ENCODE peak calls at places on chromosome 16, in four cellular contexts. B is lower leg skin; W is cardiac fibroblast; G is CD8-positive, alpha-beta T cell. Q is an unnamed sample.

GRCh38 chr16:66223176-66223780 is 143.2 kb upstream of the CDH5 start:
- DNase-seq in W (peak), G (no peak), B (peak), Q (no peak)

GRCh38 chr16:74999208-74999682 is 421 bp downstream of the ZNRF1 start:
- DNase-seq in B (peak), W (peak), G (peak), Q (peak)

GRCh38 chr16:1537138-1537577 is 3.7 kb downstream of the TMEM204 start:
- DNase-seq in W (no peak), G (no peak), B (no peak), Q (no peak)

GRCh38 chr16:4640572-4641305 is 16.1 kb downstream of the MGRN1 start:
- DNase-seq in B (no peak), W (no peak), G (no peak), Q (no peak)

GRCh38 chr16:2151188-2152091 is 3.0 kb downstream of the RAB26 start:
- DNase-seq in W (peak), G (no peak), B (no peak), Q (no peak)

GRCh38 chr16:68490829-68491575 is 42.7 kb upstream of the SMPD3 start:
- DNase-seq in G (no peak), W (peak), B (no peak), Q (no peak)

GRCh38 chr16:70769131-70769530 is 31.8 kb downstream of the VAC14 start:
- DNase-seq in W (no peak), B (no peak), G (no peak), Q (no peak)

GRCh38 chr16:54158986-54159385 is 127.6 kb downstream of the IRX3 start:
- DNase-seq in W (no peak), G (no peak), B (no peak), Q (no peak)

GRCh38 chr16:79419148-79419547 is 181.4 kb downstream of the MAF start:
- DNase-seq in W (no peak), B (no peak), G (no peak), Q (no peak)

GRCh38 chr16:82832861-82833260 is 206.1 kb downstream of the CDH13 start:
- DNase-seq in B (no peak), G (no peak), W (peak), Q (no peak)

GRCh38 chr16:1991588-1992474 is 2.1 kb downstream of the SYNGR3 start:
- DNase-seq in B (peak), G (peak), W (peak), Q (peak)

GRCh38 chr16:64317601-64318000 is 804.3 kb downstream of the CDH11 start:
- DNase-seq in G (no peak), W (no peak), B (no peak), Q (no peak)

GRCh38 chr16:3645504-3646347 is 8.8 kb upstream of the DNASE1 start:
- DNase-seq in B (peak), W (no peak), G (no peak), Q (no peak)

GRCh38 chr16:30490210-30490609 is 17.7 kb downstream of the ITGAL start:
- DNase-seq in G (no peak), B (no peak), W (no peak), Q (no peak)

GRCh38 chr16:74321356-74321755 is 24.7 kb downstream of the PSMD7 start:
- DNase-seq in W (no peak), B (no peak), G (no peak), Q (no peak)

GRCh38 chr16:12027091-12027490 is 50.6 kb downstream of the SNX29 start:
- DNase-seq in G (no peak), B (no peak), W (no peak), Q (no peak)

GRCh38 chr16:1331712-1332617 is 1.5 kb upstream of the BAIAP3 start:
- DNase-seq in B (peak), W (peak), G (peak), Q (no peak)

GRCh38 chr16:29994613-29995329 is 646 bp downstream of the HIRIP3 start:
- DNase-seq in W (peak), G (peak), B (no peak), Q (no peak)

GRCh38 chr16:53967172-53967571 is 263.2 kb downstream of the FTO start:
- DNase-seq in B (no peak), G (no peak), W (no peak), Q (no peak)

GRCh38 chr16:31713945-31714898 is 159.4 kb upstream of the ZNF267 start:
- DNase-seq in B (peak), W (peak), G (no peak), Q (no peak)

GRCh38 chr16:73064996-73065349 is 17.0 kb upstream of the ZFHX3 start:
- DNase-seq in G (no peak), W (no peak), B (no peak), Q (no peak)

GRCh38 chr16:66167564-66168291 is 198.8 kb upstream of the CDH5 start:
- DNase-seq in B (no peak), W (no peak), G (no peak), Q (no peak)

GRCh38 chr16:3509470-3509928 is 8.7 kb downstream of the CLUAP1 start:
- DNase-seq in W (no peak), B (peak), G (peak), Q (no peak)

GRCh38 chr16:48353565-48354163 is 31.5 kb downstream of the SIAH1 start:
- DNase-seq in B (no peak), W (peak), G (peak), Q (no peak)

GRCh38 chr16:58614212-58614611 is 15.4 kb downstream of the CNOT1 start:
- DNase-seq in B (no peak), G (no peak), W (peak), Q (no peak)

GRCh38 chr16:23128056-23128455 is 21.2 kb downstream of the USP31 start:
- DNase-seq in G (no peak), B (no peak), W (no peak), Q (no peak)

GRCh38 chr16:53549970-53550406 is 47.0 kb upstream of the AKTIP start:
- DNase-seq in W (peak), G (peak), B (peak), Q (peak)

GRCh38 chr16:75750516-75750915 is 24.2 kb upstream of the CPHXL start:
- DNase-seq in B (no peak), W (no peak), G (no peak), Q (no peak)

GRCh38 chr16:10065014-10065413 is 117.2 kb downstream of the GRIN2A start:
- DNase-seq in G (no peak), W (no peak), B (no peak), Q (no peak)

GRCh38 chr16:8764486-8765250 is 32.8 kb downstream of the TMEM186 start:
- DNase-seq in W (no peak), B (no peak), G (no peak), Q (no peak)

GRCh38 chr16:1839554-1839953 is 12.5 kb downstream of the FAHD1 start:
- DNase-seq in G (no peak), B (no peak), W (peak), Q (no peak)

GRCh38 chr16:4654387-4654901 is 29.8 kb downstream of the MGRN1 start:
- DNase-seq in W (no peak), G (no peak), B (no peak), Q (no peak)

GRCh38 chr16:81483064-81483969 is 38.7 kb downstream of the CMIP start:
- DNase-seq in G (no peak), B (no peak), W (peak), Q (no peak)

GRCh38 chr16:8660841-8661301 is 13.5 kb upstream of the ABAT start:
- DNase-seq in B (no peak), G (peak), W (peak), Q (peak)

GRCh38 chr16:638034-638543 is 2.0 kb upstream of the METTL26 start:
- DNase-seq in B (no peak), W (no peak), G (no peak), Q (no peak)

GRCh38 chr16:11989238-11990160 is 13.0 kb downstream of the SNX29 start:
- DNase-seq in B (no peak), G (no peak), W (peak), Q (no peak)

GRCh38 chr16:48332978-48333377 is 52.2 kb downstream of the SIAH1 start:
- DNase-seq in W (no peak), B (no peak), G (no peak), Q (no peak)

GRCh38 chr16:58027341-58028167 is 2.0 kb downstream of the MMP15 start:
- DNase-seq in W (peak), B (no peak), G (no peak), Q (no peak)

DNA sequence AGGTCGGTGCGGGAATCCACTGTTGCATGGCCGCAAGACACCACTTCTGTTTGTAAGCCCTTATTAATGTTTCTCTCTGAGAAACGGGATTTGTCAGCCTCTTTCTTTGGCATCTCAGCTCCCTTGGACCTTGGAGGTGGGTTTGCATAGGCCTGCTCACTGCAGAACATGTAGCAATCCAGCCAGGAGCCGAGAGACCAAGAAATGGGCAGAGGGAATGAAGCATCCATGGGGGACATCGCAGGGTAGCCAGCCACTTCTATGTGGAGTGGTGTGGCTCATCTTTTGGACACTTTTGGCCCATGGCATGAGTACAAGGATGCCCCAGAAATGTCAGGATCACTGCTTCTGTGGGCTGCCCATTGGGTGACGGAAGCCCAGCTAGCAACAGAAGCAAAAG is 79.4 kb downstream of the GSG1L start:
- DNase-seq in B (peak), G (no peak), W (no peak), Q (no peak)
- TF ChIP-seq CTCF in B (no peak), G (no peak), W (no peak), Q (no peak)

DNA sequence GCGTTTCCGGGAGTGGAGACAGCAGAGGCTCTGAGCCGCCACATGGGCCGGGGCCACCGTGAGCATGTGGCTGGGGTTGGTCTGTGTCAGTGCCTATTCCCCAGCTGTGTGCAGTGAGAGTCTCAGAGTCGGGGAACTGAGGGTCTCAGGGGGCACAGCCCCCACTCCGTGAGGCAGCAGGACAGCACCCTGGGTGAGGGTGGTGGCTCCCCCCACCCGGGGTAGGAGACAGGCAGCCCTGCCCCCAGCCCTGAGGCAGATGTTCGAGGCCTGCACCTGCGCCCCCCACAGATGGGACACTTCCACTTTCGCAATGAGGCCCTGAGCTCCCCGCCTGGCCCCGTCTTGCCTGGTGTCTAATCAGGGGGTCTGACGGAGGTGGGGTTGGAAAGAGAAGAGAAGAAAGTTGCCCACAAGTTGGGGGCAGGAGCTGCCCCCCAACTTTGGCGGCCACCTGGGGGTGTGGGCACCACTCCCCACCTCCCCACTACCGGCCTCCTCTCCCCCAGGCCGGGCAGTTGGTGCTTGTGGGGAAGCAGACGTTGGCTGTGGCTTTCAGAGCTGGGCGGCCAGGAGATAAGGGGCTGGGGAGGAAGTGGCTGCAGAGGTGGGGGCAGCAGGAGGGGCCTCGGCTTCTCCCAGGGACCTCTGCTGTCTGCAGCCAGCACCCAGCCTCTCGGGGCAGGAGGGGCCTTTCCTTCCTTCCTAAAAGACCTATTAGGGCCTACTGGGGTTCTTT is 1.8 kb upstream of the CBFA2T3 start:
- DNase-seq in G (no peak), W (no peak), B (no peak), Q (no peak)
- TF ChIP-seq CTCF in G (no peak), W (no peak), B (no peak), Q (no peak)

GRCh38 chr16:67245189-67245585 is 2.1 kb downstream of the FHOD1 start:
- DNase-seq in W (no peak), B (no peak), G (no peak), Q (no peak)

GRCh38 chr16:67243481-67243880 is 3.8 kb downstream of the FHOD1 start:
- DNase-seq in B (no peak), G (no peak), W (no peak), Q (no peak)

GRCh38 chr16:67245674-67246080 is 1.6 kb downstream of the FHOD1 start:
- DNase-seq in W (no peak), G (no peak), B (no peak), Q (no peak)

GRCh38 chr16:67246081-67246944 is 968 bp downstream of the FHOD1 start:
- DNase-seq in W (peak), G (peak), B (peak), Q (peak)

DNA sequence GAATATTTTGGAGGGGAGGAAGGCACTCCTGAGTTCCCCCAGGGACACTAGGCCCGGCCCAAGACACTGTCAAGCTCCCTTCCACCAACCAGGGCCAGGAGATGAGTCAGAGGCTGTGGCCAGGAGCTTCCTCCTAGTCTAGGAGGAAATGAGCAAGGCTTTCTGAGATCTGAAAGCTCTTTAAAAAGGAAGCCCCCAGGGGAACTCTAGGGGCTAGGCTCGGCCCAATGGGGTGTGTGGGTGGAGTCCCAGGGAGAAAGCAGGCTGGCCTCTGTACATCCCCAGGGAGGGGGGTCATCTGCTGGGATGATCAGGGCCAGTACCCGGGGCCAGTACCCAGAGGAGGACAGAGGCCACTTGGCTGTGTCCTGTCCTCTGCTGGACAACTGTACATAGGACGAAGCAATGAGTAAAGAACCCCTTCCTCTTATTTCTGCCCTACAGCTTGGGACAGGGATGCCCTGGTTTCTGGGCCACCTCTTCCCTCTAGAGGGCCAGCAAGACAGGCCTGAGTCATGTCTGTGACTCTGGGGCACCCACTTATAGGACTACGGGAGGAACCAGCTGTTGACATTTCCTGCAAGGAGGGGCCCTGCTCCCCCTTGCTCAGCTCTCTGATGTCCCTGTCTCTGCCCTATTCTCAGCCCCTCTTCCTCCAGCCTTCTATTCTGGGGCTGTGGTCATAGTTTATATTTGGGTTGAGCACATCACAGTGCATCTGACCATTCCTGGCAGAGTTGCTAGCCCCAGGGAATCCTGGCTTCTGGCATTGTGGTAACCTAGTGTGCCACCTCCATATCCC is 2.7 kb downstream of the FHOD1 start:
- DNase-seq in B (peak), G (peak), W (peak), Q (no peak)
- TF ChIP-seq CTCF in B (no peak), G (no peak), W (peak), Q (no peak)

DNA sequence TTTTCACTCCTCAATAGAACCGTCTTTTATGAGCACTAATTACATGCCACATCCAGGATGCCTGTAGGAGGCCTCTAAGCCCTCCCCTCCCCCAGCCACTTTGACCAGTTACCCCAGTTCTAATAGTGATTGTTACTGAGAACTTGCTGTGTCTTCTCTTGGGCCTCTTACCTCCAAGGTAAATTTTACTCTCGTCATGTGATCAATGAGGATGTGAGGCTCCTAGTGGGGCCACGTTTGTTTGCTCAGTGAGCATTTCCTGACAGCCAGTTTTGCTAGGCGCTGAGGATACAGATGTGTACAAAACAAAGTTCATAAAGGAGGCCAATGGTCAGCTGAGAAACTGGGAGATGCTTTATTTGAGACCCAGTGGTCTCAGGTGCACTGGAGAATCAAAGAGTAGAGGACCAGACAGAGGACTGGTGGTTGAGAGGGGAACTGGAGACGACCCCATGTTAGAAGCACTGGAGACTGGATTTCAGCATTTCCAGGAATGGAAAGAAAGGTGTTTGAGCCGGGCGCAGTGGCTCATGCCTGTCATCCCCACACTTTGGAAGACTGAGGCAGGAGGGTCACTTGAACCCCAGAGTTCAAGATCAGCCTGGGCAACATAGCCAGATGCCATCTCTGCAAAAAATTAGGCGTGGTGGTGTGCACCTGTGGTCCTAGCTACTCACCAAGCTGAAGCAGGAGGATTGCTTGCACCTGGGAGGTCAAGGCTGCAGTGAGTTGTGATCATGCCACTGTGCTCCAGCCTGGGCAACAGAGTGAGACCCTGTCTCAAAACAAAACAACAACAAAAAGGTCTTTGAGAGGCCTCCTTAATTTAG is 2.6 kb downstream of the ATP2C2 start:
- DNase-seq in G (no peak), B (no peak), W (no peak), Q (no peak)
- TF ChIP-seq CTCF in G (no peak), B (no peak), W (no peak), Q (no peak)

GRCh38 chr16:49886554-49887121 is 30.7 kb upstream of the ZNF423 start:
- DNase-seq in W (no peak), B (no peak), G (no peak), Q (no peak)

GRCh38 chr16:49889725-49890397 is 33.9 kb upstream of the ZNF423 start:
- DNase-seq in W (peak), G (no peak), B (no peak), Q (no peak)

DNA sequence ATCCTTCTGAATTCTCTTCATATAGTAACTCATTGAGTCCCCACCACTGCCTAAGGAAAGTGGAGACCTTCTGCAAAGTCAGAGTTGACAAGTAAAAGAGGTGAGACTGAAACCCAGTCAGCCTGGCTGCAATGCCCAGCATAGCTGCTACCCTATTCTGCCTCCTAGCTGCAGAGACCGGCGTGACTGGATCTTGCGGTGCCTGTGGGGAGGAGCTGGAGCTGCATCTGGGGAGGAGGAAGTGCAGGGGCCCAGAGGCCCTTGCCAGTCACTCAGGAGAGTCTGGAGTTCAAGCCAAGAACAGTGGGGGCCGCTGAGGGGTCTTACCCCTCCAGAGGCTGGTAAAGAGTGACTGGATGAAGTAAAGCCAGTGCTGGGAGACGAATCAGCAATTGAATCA is 35.0 kb upstream of the ZNF423 start:
- DNase-seq in B (no peak), W (peak), G (no peak), Q (no peak)
- TF ChIP-seq CTCF in B (no peak), W (peak), G (no peak), Q (no peak)

GRCh38 chr16:69596801-69597200 is 31.0 kb downstream of the NFAT5 start:
- DNase-seq in G (no peak), B (no peak), W (no peak), Q (no peak)
- TF ChIP-seq CTCF in G (no peak), B (no peak), W (no peak), Q (no peak)

DNA sequence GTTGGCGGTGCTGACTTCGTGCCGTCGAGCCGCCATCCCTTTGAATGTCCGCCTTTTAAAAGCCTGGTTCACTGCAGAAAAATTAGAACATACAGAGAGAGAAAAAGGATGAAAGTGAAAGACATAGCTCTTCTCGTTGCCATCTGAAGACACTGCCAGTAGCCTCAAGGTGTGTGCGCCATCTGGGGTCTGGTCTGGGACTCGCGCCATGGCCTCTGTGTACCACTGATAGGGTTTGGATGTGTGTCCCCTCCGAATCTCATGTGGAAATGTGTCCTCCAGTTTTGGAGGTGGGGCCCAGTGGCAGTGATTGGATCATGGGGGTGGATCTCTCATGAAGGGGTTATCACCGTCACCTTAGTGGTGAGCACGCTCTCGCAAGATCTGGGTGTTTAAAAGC is 15.5 kb downstream of the GSE1 start:
- DNase-seq in G (no peak), B (no peak), W (no peak), Q (no peak)
- TF ChIP-seq CTCF in G (no peak), B (no peak), W (no peak), Q (no peak)

GRCh38 chr16:51376080-51376479 is 225.0 kb upstream of the SALL1 start:
- DNase-seq in W (no peak), G (no peak), B (no peak), Q (no peak)
- TF ChIP-seq CTCF in W (peak), G (no peak), B (no peak), Q (no peak)

Q was measured in mesothelial cell of epicardium.